ENCODE peak calls at places on chromosome 22, in four cellular contexts. M, Z, E and U are unnamed samples.

GRCh38 chr22:19955241-19956128 is 13.9 kb upstream of the TXNRD2 start:
- DNase-seq in M (no peak), Z (no peak), E (no peak), U (peak; percentile 15)

GRCh38 chr22:28984482-28985158 is 77.0 kb downstream of the C22orf31 start:
- DNase-seq in Z (no peak), M (no peak), E (no peak), U (no peak)

GRCh38 chr22:50544078-50544745 is 1.5 kb upstream of the KLHDC7B start:
- DNase-seq in M (no peak), E (no peak), Z (no peak), U (peak; percentile 83)

GRCh38 chr22:32050678-32051515 is 7.8 kb downstream of the SLC5A1 start:
- DNase-seq in M (peak; percentile 63), E (no peak), Z (peak; percentile 20), U (no peak)

GRCh38 chr22:39984006-39984405 is 10.7 kb upstream of the FAM83F start:
- DNase-seq in Z (no peak), E (no peak), M (no peak), U (no peak)

GRCh38 chr22:29690481-29690880 is 29.3 kb upstream of the CABP7 start:
- DNase-seq in Z (no peak), M (no peak), E (no peak), U (no peak)

GRCh38 chr22:29139965-29140782 is 65.5 kb upstream of the EMID1 start:
- DNase-seq in E (no peak), Z (peak; percentile 60), M (no peak), U (no peak)

GRCh38 chr22:27752771-27753170 is 48.8 kb downstream of the MN1 start:
- DNase-seq in Z (no peak), M (no peak), E (no peak), U (no peak)

GRCh38 chr22:17774206-17774927 is at the start of gene BID:
- DNase-seq in Z (no peak), E (peak; percentile 91), M (no peak), U (peak; percentile 84)

GRCh38 chr22:27880778-27881394 is 38.2 kb downstream of the PITPNB start:
- DNase-seq in M (no peak), E (no peak), Z (peak; percentile 56), U (peak; percentile 38)

GRCh38 chr22:21686634-21687393 is 21.0 kb downstream of the PPIL2 start:
- DNase-seq in Z (no peak), M (no peak), E (no peak), U (no peak)

GRCh38 chr22:18012528-18012927 is 11.8 kb downstream of the MICAL3 start:
- DNase-seq in Z (no peak), M (no peak), E (no peak), U (no peak)

GRCh38 chr22:23380230-23380573 is 199.9 kb downstream of the IGLL1 start:
- DNase-seq in E (no peak), M (no peak), Z (no peak), U (no peak)

GRCh38 chr22:47595122-47595521 is 832.7 kb downstream of the TBC1D22A start:
- DNase-seq in E (no peak), M (no peak), Z (no peak), U (no peak)

GRCh38 chr22:23057331-23057730 is 13.0 kb upstream of the GNAZ start:
- DNase-seq in Z (no peak), E (peak; percentile 55), M (no peak), U (no peak)

GRCh38 chr22:29782061-29782845 is 15.1 kb downstream of the UQCR10 start:
- DNase-seq in M (no peak), Z (peak; percentile 50), E (no peak), U (no peak)

GRCh38 chr22:32175751-32176644 is 16.9 kb upstream of the C22orf42 start:
- DNase-seq in Z (no peak), M (no peak), E (no peak), U (peak; percentile 62)

GRCh38 chr22:19361501-19362103 is 69.9 kb downstream of the HIRA start:
- DNase-seq in E (no peak), Z (no peak), M (peak; percentile 82), U (no peak)

GRCh38 chr22:37711490-37711889 is 14.6 kb downstream of the TRIOBP start:
- DNase-seq in Z (no peak), M (no peak), E (no peak), U (no peak)

GRCh38 chr22:19597399-19597735 is 73.2 kb upstream of the CLDN5 start:
- DNase-seq in M (no peak), Z (peak; percentile 32), E (peak; percentile 26), U (no peak)

GRCh38 chr22:31055322-31056159 is 25.6 kb upstream of the SMTN start:
- DNase-seq in Z (peak; percentile 98), E (no peak), M (no peak), U (peak; percentile 69)

GRCh38 chr22:33811686-33812085 is 108.6 kb downstream of the LARGE1 start:
- DNase-seq in Z (no peak), E (no peak), M (no peak), U (no peak)

DNA sequence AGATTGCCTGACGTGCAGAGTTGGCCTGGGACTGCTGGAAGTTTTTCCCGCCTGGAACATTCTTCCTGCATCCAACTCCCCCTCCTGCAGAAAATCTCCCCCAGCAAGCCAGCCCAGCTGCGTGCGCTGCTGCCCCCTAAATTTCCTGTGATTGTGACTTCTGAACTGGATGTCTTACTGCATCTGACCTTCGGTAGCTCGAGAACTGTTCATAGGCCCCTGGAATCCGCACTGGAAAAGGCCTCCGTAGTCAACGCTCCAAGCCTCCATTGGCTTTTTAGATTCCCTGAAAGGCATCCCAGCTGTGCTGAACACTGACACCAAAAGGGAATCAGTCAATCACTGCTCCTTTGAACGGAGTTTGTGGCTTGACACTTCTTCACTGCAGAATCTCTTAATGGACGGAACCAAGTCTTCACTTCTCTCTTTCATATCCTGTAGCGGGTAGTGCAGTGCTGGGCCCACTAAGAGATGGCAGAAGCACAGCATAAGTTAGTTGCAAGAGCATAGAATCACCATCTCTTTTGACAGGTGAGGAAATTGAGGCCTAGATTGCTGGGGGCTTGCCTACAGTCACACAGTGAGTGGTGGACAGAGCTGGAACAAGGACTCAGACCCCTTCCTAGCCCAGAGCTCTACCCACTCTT is 14.2 kb upstream of the RASD2 start:
- DNase-seq in E (no peak), M (no peak), Z (no peak), U (no peak)
- H3K4me1 ChIP-seq in E (peaks cover 6% of the 10 kb centered on the region), M (no peaks in the 10 kb centered on the region), Z (no peaks in the 10 kb centered on the region), U (no peaks in the 10 kb centered on the region)

GRCh38 chr22:48853627-48854240 is 973.9 kb downstream of the BRD1 start:
- DNase-seq in M (no peak), E (no peak), Z (no peak), U (no peak)

GRCh38 chr22:48856308-48856615 is 971.4 kb downstream of the BRD1 start:
- DNase-seq in M (no peak), Z (no peak), E (no peak), U (no peak)

GRCh38 chr22:48855593-48856307 is 971.9 kb downstream of the BRD1 start:
- DNase-seq in M (no peak), E (no peak), Z (no peak), U (no peak)

GRCh38 chr22:48857202-48857805 is 970.4 kb downstream of the BRD1 start:
- DNase-seq in Z (no peak), E (no peak), M (no peak), U (no peak)

GRCh38 chr22:48855013-48855412 is 972.7 kb downstream of the BRD1 start:
- DNase-seq in E (no peak), Z (no peak), M (no peak), U (no peak)
- TF ChIP-seq NFIC in E (no peak), Z (no peak), M (no peak), U (no peak)

DNA sequence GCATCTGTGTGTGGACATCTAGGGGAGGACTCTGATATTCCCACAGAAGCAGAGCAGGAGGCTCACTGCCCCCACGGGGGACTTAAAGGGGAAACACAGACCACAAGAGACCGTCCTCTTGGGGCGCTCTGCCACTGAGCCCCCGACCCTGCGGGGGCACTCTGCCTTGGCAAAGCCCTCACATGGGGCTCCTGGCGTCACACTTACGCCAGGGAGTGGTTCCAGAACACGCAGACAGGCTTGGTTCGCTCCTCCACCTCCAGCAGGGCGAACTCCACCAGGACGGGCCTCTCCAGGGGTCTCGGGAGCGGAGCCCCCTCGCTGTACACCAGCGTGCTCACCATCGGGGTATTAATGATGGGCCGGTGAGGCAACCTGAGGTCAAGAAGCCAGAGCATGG is 45.1 kb downstream of the TRMU start:
- DNase-seq in E (no peak), Z (no peak), M (no peak), U (no peak)
- H3K4me1 ChIP-seq in E (no peaks in the 10 kb centered on the region), Z (peaks cover 56% of the 10 kb centered on the region), M (no peaks in the 10 kb centered on the region), U (no peaks in the 10 kb centered on the region)

GRCh38 chr22:42964994-42965699 is 49.8 kb downstream of the PACSIN2 start:
- DNase-seq in M (no peak), E (no peak), Z (peak; percentile 77), U (no peak)
- TF ChIP-seq NFIC in M (no peak), E (no peak), Z (no peak), U (no peak)